ENCODE peak calls at places on chromosomes 3 and 15, in seven cellular contexts. One of them, this sample, is unnamed.
A peak's percentile ranks its signal among the peaks of the same experiment; 100 is the strongest.

GRCh38 chr3:184259878-184260570 is 1.3 kb downstream of the CAMK2N2 start:
- DNase-seq in right cardiac atrium: peak; percentile 70
- DNase-seq in hippocampal formation: no peak
- DNase-seq in T-helper 2 cell: peak; percentile 50
- DNase-seq in uterus: peak; percentile 26
- DNase-seq in NCI-H1105 treated with DMSO at 0.1 percent for 48 hours: peak; percentile 53
- DNase-seq in iris pigment epithelial cell: peak; percentile 32
- DNase-seq in this sample: no peak

GRCh38 chr3:166243511-166243910 is 406.3 kb upstream of the BCHE start:
- DNase-seq in right cardiac atrium: no peak
- DNase-seq in hippocampal formation: no peak
- DNase-seq in T-helper 2 cell: no peak
- DNase-seq in uterus: no peak
- DNase-seq in NCI-H1105 treated with DMSO at 0.1 percent for 48 hours: no peak
- DNase-seq in iris pigment epithelial cell: no peak
- DNase-seq in this sample: no peak

GRCh38 chr3:46061887-46062286 is 34.6 kb upstream of the XCR1 start:
- DNase-seq in right cardiac atrium: no peak
- DNase-seq in hippocampal formation: no peak
- DNase-seq in T-helper 2 cell: no peak
- DNase-seq in uterus: no peak
- DNase-seq in NCI-H1105 treated with DMSO at 0.1 percent for 48 hours: no peak
- DNase-seq in iris pigment epithelial cell: no peak
- DNase-seq in this sample: no peak

GRCh38 chr3:133384331-133385027 is 15.4 kb upstream of the BFSP2 start:
- DNase-seq in right cardiac atrium: peak; percentile 85
- DNase-seq in hippocampal formation: peak; percentile 44
- DNase-seq in T-helper 2 cell: peak; percentile 40
- DNase-seq in uterus: peak; percentile 50
- DNase-seq in NCI-H1105 treated with DMSO at 0.1 percent for 48 hours: peak; percentile 89
- DNase-seq in iris pigment epithelial cell: peak; percentile 40
- DNase-seq in this sample: peak; percentile 7

GRCh38 chr3:73707772-73708171 is 83.0 kb upstream of the PDZRN3 start:
- DNase-seq in right cardiac atrium: no peak
- DNase-seq in hippocampal formation: no peak
- DNase-seq in T-helper 2 cell: no peak
- DNase-seq in uterus: no peak
- DNase-seq in NCI-H1105 treated with DMSO at 0.1 percent for 48 hours: no peak
- DNase-seq in iris pigment epithelial cell: peak; percentile 7
- DNase-seq in this sample: no peak

GRCh38 chr3:62184559-62184958 is 188.8 kb downstream of the FEZF2 start:
- DNase-seq in right cardiac atrium: no peak
- DNase-seq in hippocampal formation: no peak
- DNase-seq in T-helper 2 cell: no peak
- DNase-seq in uterus: no peak
- DNase-seq in NCI-H1105 treated with DMSO at 0.1 percent for 48 hours: no peak
- DNase-seq in iris pigment epithelial cell: peak; percentile 43
- DNase-seq in this sample: no peak

GRCh38 chr15:94205366-94205765 is 26.0 kb upstream of the MCTP2 start:
- DNase-seq in right cardiac atrium: no peak
- DNase-seq in hippocampal formation: no peak
- DNase-seq in T-helper 2 cell: no peak
- DNase-seq in uterus: no peak
- DNase-seq in NCI-H1105 treated with DMSO at 0.1 percent for 48 hours: no peak
- DNase-seq in iris pigment epithelial cell: no peak
- DNase-seq in this sample: peak; percentile 10

GRCh38 chr15:87604857-87605446 is 651.6 kb downstream of the NTRK3 start:
- DNase-seq in right cardiac atrium: no peak
- DNase-seq in hippocampal formation: no peak
- DNase-seq in T-helper 2 cell: peak; percentile 49
- DNase-seq in uterus: no peak
- DNase-seq in NCI-H1105 treated with DMSO at 0.1 percent for 48 hours: no peak
- DNase-seq in iris pigment epithelial cell: peak; percentile 4
- DNase-seq in this sample: no peak

GRCh38 chr3:40780801-40781406 is 256.1 kb downstream of the ZNF621 start:
- DNase-seq in right cardiac atrium: peak; percentile 85
- DNase-seq in hippocampal formation: no peak
- DNase-seq in T-helper 2 cell: no peak
- DNase-seq in uterus: peak; percentile 59
- DNase-seq in NCI-H1105 treated with DMSO at 0.1 percent for 48 hours: peak; percentile 19
- DNase-seq in iris pigment epithelial cell: peak; percentile 24
- DNase-seq in this sample: peak; percentile 2

GRCh38 chr15:41849861-41850260 is 11.2 kb downstream of the PLA2G4B start:
- DNase-seq in right cardiac atrium: no peak
- DNase-seq in hippocampal formation: no peak
- DNase-seq in T-helper 2 cell: no peak
- DNase-seq in uterus: no peak
- DNase-seq in NCI-H1105 treated with DMSO at 0.1 percent for 48 hours: no peak
- DNase-seq in iris pigment epithelial cell: no peak
- DNase-seq in this sample: no peak